ENCODE peak calls at places on chromosomes 7 and 10, in five cellular contexts. C is IMR-90, M is SK-N-MC, G is fibroblast of lung, H is neural progenitor cell. K is an unnamed sample.

GRCh38 chr10:128367807-128368206 is 241.6 kb upstream of the MKI67 start:
- DNase-seq in C (no peak), M (no peak), G (no peak), H (no peak), K (no peak)

GRCh38 chr10:47058961-47059391 is 147.7 kb downstream of the PTPN20 start:
- DNase-seq in C (peak), M (no peak), G (no peak), H (no peak), K (peak)

GRCh38 chr7:82821037-82821436 is 341.6 kb downstream of the PCLO start:
- DNase-seq in C (no peak), M (no peak), G (no peak), H (no peak), K (no peak)

GRCh38 chr7:11239311-11239710 is 265.6 kb downstream of the PHF14 start:
- DNase-seq in C (no peak), M (no peak), G (peak), H (no peak), K (no peak)

GRCh38 chr10:20457656-20458055 is 439.5 kb downstream of the NEBL start:
- DNase-seq in C (no peak), M (no peak), G (no peak), H (no peak), K (no peak)

GRCh38 chr10:74822101-74822500 is 4.3 kb upstream of the KAT6B start:
- DNase-seq in C (peak), M (no peak), G (no peak), H (no peak), K (no peak)

GRCh38 chr10:33368086-33368485 is 33.6 kb upstream of the NRP1 start:
- DNase-seq in C (no peak), M (no peak), G (no peak), H (no peak), K (no peak)

GRCh38 chr10:92914478-92915066 is 66.3 kb downstream of the EXOC6 start:
- DNase-seq in C (peak), M (no peak), G (peak), H (peak), K (peak)

GRCh38 chr7:115297651-115298050 is 375.8 kb downstream of the MDFIC start:
- DNase-seq in C (peak), M (no peak), G (peak), H (no peak), K (peak)

GRCh38 chr10:10460452-10460851 is 557.2 kb upstream of the CELF2 start:
- DNase-seq in C (no peak), M (no peak), G (peak), H (no peak), K (no peak)

GRCh38 chr10:51532044-51532443 is 167.4 kb downstream of the CSTF2T start:
- DNase-seq in C (no peak), M (no peak), G (no peak), H (no peak), K (no peak)

GRCh38 chr7:149415391-149416068 is 45.3 kb downstream of the ZNF777 start:
- DNase-seq in C (peak), M (no peak), G (peak), H (peak), K (no peak)

GRCh38 chr7:1086588-1087461 is 1.1 kb upstream of the GPER1 start:
- DNase-seq in C (peak), M (no peak), G (peak), H (peak), K (peak)

GRCh38 chr10:62708569-62708968 is 96.0 kb upstream of the ADO start:
- DNase-seq in C (no peak), M (no peak), G (no peak), H (no peak), K (no peak)

GRCh38 chr7:98051118-98051744 is 55.4 kb upstream of the LMTK2 start:
- DNase-seq in C (no peak), M (no peak), G (no peak), H (peak), K (no peak)

GRCh38 chr10:76202777-76203176 is 771.4 kb downstream of the LRMDA start:
- DNase-seq in C (peak), M (no peak), G (peak), H (no peak), K (peak)

GRCh38 chr7:116653204-116653603 is 18.8 kb upstream of the MET start:
- DNase-seq in C (peak), M (no peak), G (peak), H (no peak), K (peak)

GRCh38 chr10:11910102-11910501 is 86.9 kb downstream of the PROSER2 start:
- DNase-seq in C (no peak), M (no peak), G (no peak), H (no peak), K (no peak)

GRCh38 chr7:34168013-34168412 is 262.7 kb downstream of the BMPER start:
- DNase-seq in C (no peak), M (no peak), G (no peak), H (no peak), K (no peak)

GRCh38 chr7:142808802-142809583 is 38.2 kb downstream of the PRSS2 start:
- DNase-seq in C (peak), M (no peak), G (no peak), H (no peak), K (no peak)

GRCh38 chr7:138091073-138091472 is 14.8 kb downstream of the AKR1D1 start:
- DNase-seq in C (no peak), M (no peak), G (no peak), H (no peak), K (no peak)

GRCh38 chr7:132738254-132738653 is 162.0 kb upstream of the PLXNA4 start:
- DNase-seq in C (peak), M (no peak), G (peak), H (no peak), K (peak)

GRCh38 chr7:40847921-40848320 is 713.1 kb downstream of the SUGCT start:
- DNase-seq in C (no peak), M (no peak), G (no peak), H (no peak), K (no peak)

GRCh38 chr7:48964074-48964473 is 39.7 kb downstream of the CDC14C start:
- DNase-seq in C (no peak), M (no peak), G (peak), H (no peak), K (no peak)

GRCh38 chr10:23063387-23064287 is 31.7 kb upstream of the MSRB2 start:
- DNase-seq in C (peak), M (no peak), G (peak), H (peak), K (no peak)

GRCh38 chr10:92640110-92640509 is 47.2 kb downstream of the KIF11 start:
- DNase-seq in C (peak), M (no peak), G (peak), H (no peak), K (peak)

GRCh38 chr10:68871731-68872342 is 29.3 kb upstream of the DDX50 start:
- DNase-seq in C (peak), M (peak), G (peak), H (peak), K (peak)

GRCh38 chr10:60494774-60495173 is 105.1 kb upstream of the ANK3 start:
- DNase-seq in C (no peak), M (no peak), G (no peak), H (no peak), K (no peak)

GRCh38 chr7:29038463-29038862 is 80.3 kb upstream of the TRIL start:
- DNase-seq in C (no peak), M (no peak), G (no peak), H (no peak), K (peak)

GRCh38 chr7:103065666-103066065 is 8.9 kb downstream of the FBXL13 start:
- DNase-seq in C (peak), M (no peak), G (peak), H (peak), K (peak)

GRCh38 chr10:127919418-127920191 is 12.7 kb downstream of the PTPRE start:
- DNase-seq in C (peak), M (no peak), G (peak), H (no peak), K (no peak)

GRCh38 chr7:95619517-95619916 is 23.2 kb upstream of the PDK4 start:
- DNase-seq in C (no peak), M (no peak), G (no peak), H (no peak), K (no peak)

GRCh38 chr10:67784584-67784983 is 53.4 kb downstream of the DNAJC12 start:
- DNase-seq in C (peak), M (no peak), G (no peak), H (no peak), K (peak)

GRCh38 chr7:155792999-155793560 is 19.2 kb downstream of the SHH start:
- DNase-seq in C (no peak), M (no peak), G (no peak), H (no peak), K (no peak)

GRCh38 chr10:6579904-6580278 is at the start of gene PRKCQ:
- DNase-seq in C (peak), M (no peak), G (peak), H (no peak), K (no peak)

GRCh38 chr10:88499569-88500470 is 83.3 kb downstream of the RNLS start:
- DNase-seq in C (peak), M (no peak), G (peak), H (no peak), K (peak)
- H3K4me3 ChIP-seq in C (no peak), M (no peak), G (no peak), H (no peak), K (peak)

GRCh38 chr7:151340794-151341356 is 737 bp upstream of the NUB1 start:
- DNase-seq in C (no peak), M (no peak), G (no peak), H (no peak), K (no peak)
- H3K9ac ChIP-seq in C (no peak), M (no peak), G (no peak), H (no peak), K (no peak)

GRCh38 chr10:131946880-131947279 is 34.8 kb downstream of the BNIP3 start:
- DNase-seq in C (no peak), M (no peak), G (no peak), H (no peak), K (no peak)
- H3K4me3 ChIP-seq in C (no peak), M (no peak), G (no peak), H (no peak), K (no peak)

GRCh38 chr10:117137031-117137910 is 799 bp downstream of the VAX1 start:
- DNase-seq in C (no peak), M (no peak), G (no peak), H (peak), K (peak)

GRCh38 chr10:117137911-117138642 is at the start of gene VAX1:
- DNase-seq in C (no peak), M (no peak), G (no peak), H (peak), K (no peak)

GRCh38 chr10:117135026-117135372 is 3.1 kb downstream of the VAX1 start:
- DNase-seq in C (no peak), M (no peak), G (no peak), H (no peak), K (no peak)

GRCh38 chr10:117135480-117136140 is 2.5 kb downstream of the VAX1 start:
- DNase-seq in C (no peak), M (no peak), G (no peak), H (no peak), K (no peak)

DNA sequence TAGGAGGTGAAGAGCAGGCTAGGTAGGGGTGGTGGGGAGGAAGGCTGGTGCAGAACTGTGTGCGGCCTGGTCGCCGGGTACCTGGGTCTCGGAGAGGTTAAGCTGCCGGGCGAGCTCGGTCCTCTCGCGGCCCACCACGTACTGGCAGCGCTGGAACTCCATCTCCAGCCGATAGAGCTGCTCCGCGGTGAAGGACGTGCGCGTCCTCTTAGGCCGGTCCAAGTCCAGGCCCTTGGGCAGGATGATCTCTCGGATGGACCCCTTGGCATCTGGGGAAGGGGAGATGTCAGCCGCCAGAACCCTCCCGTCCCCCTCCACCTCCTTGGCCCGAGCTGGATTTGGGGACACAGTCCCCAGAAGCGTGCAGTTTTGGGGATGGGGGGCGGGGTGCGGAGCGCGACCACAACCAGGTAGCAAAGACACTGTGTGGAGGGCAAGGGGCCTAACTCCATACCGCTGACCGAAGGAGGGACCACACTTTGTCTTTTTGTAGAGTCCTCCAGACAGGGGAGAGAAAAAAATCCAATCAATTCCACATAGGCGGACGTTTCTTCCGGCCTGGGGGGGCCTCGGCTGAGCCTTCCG is 1.6 kb downstream of the VAX1 start:
- DNase-seq in C (no peak), M (no peak), G (no peak), H (peak), K (no peak)
- H3K9ac ChIP-seq in C (no peak), M (peak), G (no peak), H (no peak), K (no peak)

GRCh38 chr7:100213672-100214071 is 6.1 kb upstream of the PVRIG start:
- DNase-seq in C (no peak), M (no peak), G (no peak), H (no peak), K (no peak)
- H3K4me3 ChIP-seq in C (no peak), M (no peak), G (no peak), H (no peak), K (no peak)

DNA sequence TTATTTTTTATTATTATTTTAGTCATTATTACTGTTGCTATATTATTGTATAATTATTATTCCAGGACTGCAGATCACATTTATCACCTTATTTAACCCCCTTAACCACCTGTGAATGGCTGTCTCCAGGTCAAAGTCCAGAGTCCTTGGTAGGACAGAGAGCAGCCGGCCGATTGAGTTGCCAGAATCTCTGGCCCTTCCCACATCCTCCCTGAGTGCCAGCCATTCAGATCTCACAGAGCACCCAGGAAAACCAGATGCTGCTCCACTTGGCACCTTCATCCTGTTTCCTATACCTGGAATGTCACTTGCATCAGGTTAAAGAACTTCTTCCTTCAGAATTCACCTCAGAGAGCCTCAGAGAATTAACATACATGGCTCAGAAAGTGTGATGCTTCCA is 101.1 kb downstream of the ELAPOR2 start:
- DNase-seq in C (no peak), M (no peak), G (no peak), H (no peak), K (no peak)
- H3K9ac ChIP-seq in C (no peak), M (no peak), G (no peak), H (no peak), K (no peak)

GRCh38 chr7:46606771-46607170 is 685.7 kb upstream of the IGFBP3 start:
- DNase-seq in C (no peak), M (no peak), G (peak), H (no peak), K (no peak)
- H3K4me3 ChIP-seq in C (no peak), M (no peak), G (no peak), H (no peak), K (no peak)

GRCh38 chr10:29144126-29144525 is 144.7 kb upstream of the LYZL1 start:
- DNase-seq in C (no peak), M (no peak), G (no peak), H (no peak), K (no peak)

GRCh38 chr10:29141761-29142160 is 147.1 kb upstream of the LYZL1 start:
- DNase-seq in C (no peak), M (no peak), G (no peak), H (no peak), K (peak)

GRCh38 chr10:29142516-29143314 is 146.2 kb upstream of the LYZL1 start:
- DNase-seq in C (no peak), M (no peak), G (no peak), H (peak), K (no peak)

GRCh38 chr10:29140151-29140550 is 148.7 kb upstream of the LYZL1 start:
- DNase-seq in C (no peak), M (no peak), G (no peak), H (no peak), K (no peak)

DNA sequence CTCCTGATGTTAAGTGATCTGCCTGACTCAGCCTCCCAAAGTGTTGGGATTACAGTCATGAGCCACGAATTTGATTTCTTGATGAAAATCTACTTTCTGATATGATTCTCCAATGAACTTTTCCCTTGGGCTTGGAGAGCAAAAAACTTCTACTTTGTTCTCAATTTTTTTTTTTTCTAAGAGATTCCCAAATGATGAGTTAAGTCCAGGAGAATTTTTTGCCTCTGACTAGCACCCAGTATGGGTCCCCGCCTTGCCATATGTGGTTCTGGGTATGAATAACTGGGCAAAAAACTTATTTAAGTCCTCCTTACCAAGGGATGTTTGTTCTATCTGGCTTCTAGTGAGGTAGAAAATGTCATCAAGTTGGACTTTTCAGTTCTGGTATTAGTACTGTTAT is 147.9 kb upstream of the LYZL1 start:
- DNase-seq in C (peak), M (no peak), G (peak), H (no peak), K (peak)
- H3K9ac ChIP-seq in C (peak), M (no peak), G (no peak), H (no peak), K (peak)